ENCODE peak calls at places on chromosome X, in eight cellular contexts. S is adrenal gland, M is stomach, B is A549, Z is suprapubic skin, D is GM12892, V is esophagus squamous epithelium, W is testis. H is an unnamed sample.

GRCh38 chrX:25202827-25203226 is 187.1 kb upstream of the ARX start:
- DNase-seq in V (no peak), D (no peak), W (no peak), B (no peak), Z (no peak), S (no peak), M (no peak), H (no peak)

GRCh38 chrX:12149670-12150407 is 11.6 kb downstream of the FRMPD4 start:
- DNase-seq in W (no peak), S (no peak), D (no peak), Z (no peak), M (no peak), B (no peak), V (no peak), H (no peak)

GRCh38 chrX:132963846-132964245 is 5.4 kb upstream of the HS6ST2 start:
- DNase-seq in B (no peak), D (no peak), Z (no peak), M (no peak), V (no peak), W (no peak), S (no peak), H (no peak)

GRCh38 chrX:9378980-9379696 is 85.7 kb upstream of the TBL1X start:
- DNase-seq in B (no peak), S (no peak), V (no peak), D (no peak), W (no peak), Z (no peak), M (no peak), H (no peak)

GRCh38 chrX:129738466-129739308 is at the start of gene XPNPEP2:
- DNase-seq in M (no peak), S (peak), V (no peak), Z (peak), W (no peak), B (no peak), D (no peak), H (no peak)

GRCh38 chrX:72128881-72129280 is 2.8 kb downstream of the RTL5 start:
- DNase-seq in B (peak), Z (no peak), V (no peak), W (no peak), S (no peak), M (no peak), D (no peak), H (peak)

GRCh38 chrX:56564182-56564885 is 907 bp downstream of the UBQLN2 start:
- DNase-seq in W (peak), Z (no peak), V (no peak), S (no peak), B (no peak), D (no peak), M (no peak), H (peak)

GRCh38 chrX:44651347-44651746 is 108.7 kb upstream of the FUNDC1 start:
- DNase-seq in B (no peak), S (no peak), D (no peak), M (no peak), Z (no peak), W (no peak), V (no peak), H (no peak)

GRCh38 chrX:41291309-41291708 is 42.7 kb upstream of the DDX3X start:
- DNase-seq in W (no peak), Z (no peak), D (no peak), V (no peak), B (no peak), S (no peak), M (no peak), H (no peak)

GRCh38 chrX:50680990-50681389 is 133.0 kb downstream of the SHROOM4 start:
- DNase-seq in S (no peak), M (no peak), W (peak), D (no peak), V (no peak), B (no peak), Z (no peak), H (no peak)

GRCh38 chrX:32408389-32408788 is 803.0 kb downstream of the DMD start:
- DNase-seq in V (no peak), Z (no peak), D (no peak), W (no peak), B (no peak), S (no peak), M (no peak), H (no peak)

GRCh38 chrX:149759824-149760223 is 14.0 kb upstream of the HSFX1 start:
- DNase-seq in W (no peak), M (no peak), D (no peak), S (no peak), V (no peak), B (no peak), Z (no peak), H (no peak)

GRCh38 chrX:139890991-139891700 is 41.7 kb downstream of the ATP11C start:
- DNase-seq in W (no peak), S (no peak), B (no peak), Z (no peak), V (no peak), M (no peak), D (no peak), H (no peak)

GRCh38 chrX:116897526-116897925 is 434.8 kb upstream of the CT83 start:
- DNase-seq in S (no peak), Z (no peak), M (no peak), V (no peak), B (no peak), W (no peak), D (no peak), H (no peak)

GRCh38 chrX:42176790-42177189 is 253.4 kb upstream of the CASK start:
- DNase-seq in V (no peak), M (no peak), Z (no peak), B (no peak), W (no peak), D (no peak), S (no peak), H (no peak)

GRCh38 chrX:7047951-7048350 is 99.6 kb upstream of the STS start:
- DNase-seq in V (no peak), M (no peak), Z (no peak), W (no peak), B (no peak), D (no peak), S (no peak), H (no peak)

GRCh38 chrX:20362268-20363002 is 95.7 kb upstream of the RPS6KA3 start:
- DNase-seq in D (no peak), M (no peak), W (no peak), S (no peak), Z (no peak), B (peak), V (no peak), H (peak)

GRCh38 chrX:100695991-100696390 is 35.9 kb downstream of the SYTL4 start:
- DNase-seq in D (no peak), M (no peak), B (no peak), Z (no peak), V (no peak), S (no peak), W (no peak), H (peak)

GRCh38 chrX:147911192-147912022 is at the start of gene FMR1:
- DNase-seq in V (peak), S (peak), Z (peak), B (peak), M (peak), W (peak), D (peak), H (peak)

GRCh38 chrX:141469469-141469868 is 115.1 kb downstream of the SPANXA1 start:
- DNase-seq in B (peak), W (no peak), M (no peak), Z (no peak), S (no peak), V (no peak), D (no peak), H (no peak)

GRCh38 chrX:38277802-38278201 is 49.5 kb downstream of the RPGR start:
- DNase-seq in S (no peak), B (no peak), W (no peak), M (no peak), Z (no peak), V (no peak), D (no peak), H (peak)

GRCh38 chrX:101385795-101386541 is at the start of gene BTK:
- DNase-seq in M (no peak), V (no peak), S (no peak), B (no peak), Z (no peak), W (no peak), D (no peak), H (no peak)

GRCh38 chrX:121479406-121479805 is 432.0 kb downstream of the GLUD2 start:
- DNase-seq in D (no peak), W (no peak), Z (no peak), M (no peak), V (no peak), S (no peak), B (no peak), H (no peak)

GRCh38 chrX:38426785-38427184 is 74.4 kb downstream of the OTC start:
- DNase-seq in M (no peak), V (no peak), D (no peak), B (no peak), W (no peak), S (peak), Z (no peak), H (no peak)

GRCh38 chrX:51420610-51421009 is 75.8 kb downstream of the NUDT11 start:
- DNase-seq in W (peak), V (no peak), D (no peak), B (peak), Z (no peak), M (no peak), S (no peak), H (peak)

GRCh38 chrX:39827959-39828358 is 269.8 kb downstream of the BCOR start:
- DNase-seq in D (peak), B (no peak), M (no peak), W (no peak), V (no peak), Z (no peak), S (no peak), H (no peak)

GRCh38 chrX:46256875-46257274 is 288.3 kb downstream of the ZNF674 start:
- DNase-seq in S (no peak), M (no peak), D (no peak), Z (no peak), W (no peak), B (no peak), V (no peak), H (no peak)

GRCh38 chrX:124335598-124335997 is 3.1 kb downstream of the TEX13D start:
- DNase-seq in V (no peak), W (no peak), B (no peak), Z (no peak), D (no peak), M (no peak), S (no peak), H (no peak)

GRCh38 chrX:24668111-24668510 is 21.0 kb upstream of the PCYT1B start:
- DNase-seq in D (no peak), Z (no peak), S (no peak), B (no peak), W (peak), V (no peak), M (no peak), H (no peak)

GRCh38 chrX:16712116-16712824 is at the start of gene CTPS2:
- DNase-seq in D (peak), V (no peak), B (peak), Z (peak), S (peak), W (peak), M (peak), H (peak)
- TF ChIP-seq POLR2A in D (peak), V (peak), B (peak), Z (no peak), S (no peak), W (no peak), M (peak), H (peak)

DNA sequence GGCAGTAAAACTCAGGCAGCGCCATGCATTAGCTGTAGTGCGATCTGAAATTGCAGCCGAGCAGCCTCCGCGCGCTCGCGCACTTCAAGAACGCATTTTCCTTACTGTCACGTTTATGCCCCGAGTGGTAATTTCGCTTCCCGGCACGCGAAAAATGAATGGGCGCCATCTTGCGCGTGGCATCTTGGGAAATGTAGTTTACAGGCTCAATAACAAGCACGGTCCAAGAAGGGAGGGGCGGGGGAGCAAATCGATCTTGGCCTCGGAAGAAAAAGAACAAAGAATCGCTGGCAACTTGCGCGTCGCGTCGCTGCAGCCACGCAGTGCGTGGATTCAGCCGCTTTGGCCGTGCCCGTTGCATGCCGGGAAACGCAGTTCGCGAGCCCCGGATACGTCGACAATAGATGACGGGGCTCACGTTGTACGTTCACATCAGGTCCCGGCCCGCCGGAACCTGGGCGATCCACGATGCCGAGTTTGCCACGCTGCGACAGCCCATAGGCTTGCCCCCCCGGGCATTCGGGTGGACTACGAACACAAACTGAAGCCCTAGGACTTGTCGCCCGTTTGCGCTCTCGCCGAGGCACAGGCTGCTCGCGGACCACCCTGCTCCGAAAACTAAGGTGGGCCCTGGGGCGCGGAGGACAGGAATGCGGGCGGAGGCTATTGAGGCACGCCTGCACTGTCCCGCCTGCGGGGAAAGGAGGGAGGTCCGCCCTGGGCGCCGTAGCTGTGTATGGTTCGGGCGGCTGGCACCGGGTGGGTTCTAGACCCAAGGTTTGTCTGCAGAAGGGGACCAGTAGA is at the start of gene FTSJ1:
- DNase-seq in D (peak), B (peak), S (peak), V (peak), Z (peak), M (peak), W (peak), H (peak)
- TF ChIP-seq POLR2A in D (peak), B (peak), S (peak), V (no peak), Z (no peak), M (peak), W (no peak), H (no peak)

GRCh38 chrX:154013614-154014360 is 5.9 kb downstream of the IRAK1 start:
- DNase-seq in V (no peak), S (no peak), D (peak), M (peak), B (peak), W (no peak), Z (no peak), H (no peak)

GRCh38 chrX:154010330-154011087 is 9.2 kb downstream of the IRAK1 start:
- DNase-seq in S (peak), M (no peak), Z (no peak), D (no peak), V (no peak), B (no peak), W (peak), H (peak)

GRCh38 chrX:154013001-154013421 is 6.7 kb downstream of the IRAK1 start:
- DNase-seq in W (no peak), V (no peak), D (no peak), Z (no peak), B (no peak), S (no peak), M (no peak), H (no peak)

GRCh38 chrX:154011376-154012335 is 8.0 kb downstream of the IRAK1 start:
- DNase-seq in D (no peak), Z (no peak), S (no peak), M (no peak), W (no peak), V (no peak), B (no peak), H (no peak)

GRCh38 chrX:154012336-154012991 is 7.2 kb downstream of the IRAK1 start:
- DNase-seq in D (no peak), M (no peak), B (no peak), Z (no peak), S (peak), V (no peak), W (peak), H (peak)
- TF ChIP-seq POLR2A in D (no peak), M (no peak), B (no peak), Z (no peak), S (no peak), V (no peak), W (no peak), H (no peak)

GRCh38 chrX:75784689-75785491 is at the start of gene MAGEE2:
- DNase-seq in D (no peak), B (no peak), Z (no peak), S (no peak), V (no peak), W (peak), M (no peak), H (peak)

GRCh38 chrX:75781618-75782017 is 3.4 kb downstream of the MAGEE2 start:
- DNase-seq in W (peak), Z (no peak), V (no peak), S (no peak), M (no peak), D (no peak), B (no peak), H (no peak)

DNA sequence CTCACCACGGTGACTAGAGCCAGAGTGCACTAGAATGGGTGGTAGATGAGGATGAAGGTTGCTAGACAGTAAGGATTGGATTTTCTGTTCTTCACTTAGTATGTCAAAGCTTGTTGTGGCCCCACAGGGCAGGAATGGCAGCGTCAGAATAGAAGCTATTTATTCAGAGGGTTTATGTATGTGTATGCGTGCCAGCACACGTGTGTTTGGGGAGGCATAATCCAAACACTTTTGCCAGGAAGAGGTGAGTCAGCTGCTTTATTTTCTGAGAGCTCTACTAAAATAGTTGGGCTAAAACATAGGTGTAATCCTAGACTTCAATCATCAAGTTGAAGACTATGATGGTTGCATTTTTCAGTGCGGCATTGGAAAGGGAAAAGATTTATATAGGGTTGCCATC is 1.2 kb upstream of the MAGEE2 start:
- DNase-seq in M (no peak), S (no peak), W (no peak), B (no peak), D (no peak), Z (no peak), V (no peak), H (no peak)
- TF ChIP-seq POLR2A in M (no peak), S (no peak), W (no peak), B (no peak), D (no peak), Z (no peak), V (no peak), H (no peak)

GRCh38 chrX:48470833-48471118 is 716 bp upstream of the SLC38A5 start:
- DNase-seq in D (no peak), S (no peak), M (no peak), Z (no peak), B (no peak), W (no peak), V (no peak), H (peak)

GRCh38 chrX:48472225-48472624 is 2.2 kb upstream of the SLC38A5 start:
- DNase-seq in S (no peak), W (no peak), D (no peak), V (no peak), B (no peak), Z (no peak), M (no peak), H (no peak)

GRCh38 chrX:48468693-48469691 is 1.1 kb downstream of the SLC38A5 start:
- DNase-seq in S (no peak), B (no peak), M (no peak), W (no peak), D (no peak), Z (no peak), V (no peak), H (no peak)

GRCh38 chrX:48471504-48471903 is 1.4 kb upstream of the SLC38A5 start:
- DNase-seq in B (no peak), W (no peak), M (no peak), S (no peak), Z (no peak), D (no peak), V (no peak), H (no peak)

GRCh38 chrX:48470110-48470832 is at the start of gene SLC38A5:
- DNase-seq in D (no peak), W (no peak), S (no peak), Z (no peak), M (no peak), V (no peak), B (no peak), H (peak)
- TF ChIP-seq POLR2A in D (no peak), W (no peak), S (no peak), Z (no peak), M (no peak), V (no peak), B (no peak), H (no peak)